ENCODE peak calls at places on chromosomes 12 and 14, in five cellular contexts. M is HL-60; P is endothelial cell; V is activated CD8-positive, alpha-beta memory T cell treated with anti-CD3 and anti-CD28 coated beads, Interleukin-2, amount 50 U/mL, for 4 hours; Z is bronchial epithelial cell. R is an unnamed sample.

GRCh38 chr12:53476769-53477209 is 22.5 kb downstream of the MAP3K12 start:
- DNase-seq in M (no peak), P (peak; percentile 30), V (no peak), Z (no peak), R (no peak)

GRCh38 chr12:27606986-27607385 is 83.0 kb downstream of the PPFIBP1 start:
- DNase-seq in M (no peak), P (no peak), V (no peak), Z (no peak), R (no peak)

GRCh38 chr14:106564058-106564643 is 1037.8 kb downstream of the TMEM121 start:
- DNase-seq in M (peak; percentile 14), P (no peak), V (peak; percentile 67), Z (no peak), R (no peak)

GRCh38 chr14:52048641-52049204 is 20.1 kb downstream of the NID2 start:
- DNase-seq in M (no peak), P (no peak), V (no peak), Z (no peak), R (no peak)

GRCh38 chr12:121260091-121260490 is 36.4 kb downstream of the CAMKK2 start:
- DNase-seq in M (no peak), P (no peak), V (no peak), Z (no peak), R (no peak)

GRCh38 chr12:27462151-27462694 is 15.7 kb downstream of the SMCO2 start:
- DNase-seq in M (no peak), P (no peak), V (no peak), Z (no peak), R (no peak)

GRCh38 chr12:57087689-57088441 is 1.0 kb upstream of the NAB2 start:
- DNase-seq in M (no peak), P (no peak), V (peak; percentile 89), Z (peak; percentile 93), R (peak; percentile 96)

GRCh38 chr12:66335746-66336145 is 33.5 kb downstream of the HELB start:
- DNase-seq in M (no peak), P (no peak), V (no peak), Z (no peak), R (no peak)

GRCh38 chr14:97218713-97219355 is 421.7 kb downstream of the VRK1 start:
- DNase-seq in M (no peak), P (peak; percentile 50), V (peak; percentile 34), Z (no peak), R (peak; percentile 16)

GRCh38 chr12:107415834-107416233 is 269.8 kb upstream of the PWP1 start:
- DNase-seq in M (no peak), P (no peak), V (no peak), Z (no peak), R (no peak)

GRCh38 chr14:105309371-105309770 is 5.2 kb upstream of the PACS2 start:
- DNase-seq in M (no peak), P (no peak), V (no peak), Z (peak; percentile 37), R (no peak)

GRCh38 chr12:130920711-130921381 is 32.9 kb upstream of the ADGRD1 start:
- DNase-seq in M (no peak), P (no peak), V (no peak), Z (peak; percentile 32), R (peak; percentile 59)

R was measured in hepatocyte.